ENCODE peak calls at places on chromosome 9, in nine cellular contexts. A, X, C, Z, N, U, L, M and E are unnamed samples.

GRCh38 chr9:70340572-70340971 is 73.9 kb downstream of the KLF9 start:
- DNase-seq in A (no peak), X (no peak), C (no peak), Z (no peak), N (peak; percentile 40), U (no peak), L (no peak), M (peak; percentile 40), E (no peak)

GRCh38 chr9:38213591-38213990 is 144.6 kb upstream of the SHB start:
- DNase-seq in A (peak; percentile 1), X (no peak), C (no peak), Z (no peak), N (peak; percentile 51), U (no peak), L (no peak), M (no peak), E (no peak)

GRCh38 chr9:109115931-109116541 is 3.7 kb downstream of the TMEM245 start:
- DNase-seq in A (no peak), X (peak; percentile 43), C (peak; percentile 31), Z (no peak), N (no peak), U (peak; percentile 33), L (no peak), M (no peak), E (no peak)

GRCh38 chr9:114729706-114730105 is 47.7 kb upstream of the TEX48 start:
- DNase-seq in A (no peak), X (no peak), C (no peak), Z (no peak), N (no peak), U (no peak), L (no peak), M (no peak), E (no peak)

GRCh38 chr9:112582863-112583262 is 96.2 kb downstream of the KIAA1958 start:
- DNase-seq in A (no peak), X (no peak), C (no peak), Z (no peak), N (no peak), U (no peak), L (no peak), M (no peak), E (no peak)

GRCh38 chr9:4921449-4921848 is 63.6 kb upstream of the JAK2 start:
- DNase-seq in A (no peak), X (no peak), C (no peak), Z (no peak), N (no peak), U (no peak), L (no peak), M (peak; percentile 51), E (no peak)

GRCh38 chr9:117466111-117466510 is 51.3 kb upstream of the ASTN2 start:
- DNase-seq in A (no peak), X (no peak), C (no peak), Z (no peak), N (no peak), U (no peak), L (no peak), M (no peak), E (no peak)

GRCh38 chr9:78004478-78005229 is 27.0 kb downstream of the GNAQ start:
- DNase-seq in A (no peak), X (peak; percentile 34), C (no peak), Z (no peak), N (no peak), U (no peak), L (peak; percentile 61), M (peak; percentile 41), E (no peak)

GRCh38 chr9:70902705-70903131 is 218.7 kb downstream of the TRPM3 start:
- DNase-seq in A (no peak), X (no peak), C (no peak), Z (no peak), N (peak; percentile 87), U (peak; percentile 14), L (no peak), M (peak; percentile 78), E (no peak)

DNA sequence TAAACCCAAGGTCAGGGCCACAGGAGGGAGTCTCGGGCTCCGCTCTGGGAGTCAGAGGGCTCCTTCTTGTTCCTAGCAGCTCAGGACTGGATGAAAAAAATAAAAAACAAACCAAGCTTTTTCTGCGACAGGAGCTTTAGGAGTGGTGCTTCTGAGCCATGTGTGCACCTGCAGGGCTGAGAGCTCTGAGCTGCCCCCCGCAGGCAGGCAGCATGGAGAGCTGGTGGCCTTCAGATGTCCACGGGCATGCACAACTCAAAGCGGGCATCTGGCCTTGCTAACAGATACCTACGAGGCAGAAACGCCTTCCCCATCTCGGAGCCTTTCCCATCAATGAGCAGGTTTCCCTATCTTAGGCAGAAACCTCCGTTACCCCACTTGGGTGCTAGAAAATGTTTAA is 28.5 kb downstream of the DBH start:
- DNase-seq in A (no peak), X (no peak), C (no peak), Z (no peak), N (no peak), U (no peak), L (no peak), M (no peak), E (no peak)
- TF ChIP-seq CTCF in A (no peak), X (no peak), C (no peak), Z (no peak), N (no peak), U (no peak), L (no peak), M (peak; percentile 18), E (peak; percentile 28)

GRCh38 chr9:133472277-133472645 is 6.6 kb downstream of the SLC2A6 start:
- DNase-seq in A (no peak), X (no peak), C (no peak), Z (no peak), N (no peak), U (no peak), L (no peak), M (no peak), E (no peak)

GRCh38 chr9:133472753-133473378 is 6.0 kb downstream of the SLC2A6 start:
- DNase-seq in A (no peak), X (no peak), C (no peak), Z (no peak), N (no peak), U (no peak), L (no peak), M (no peak), E (no peak)

GRCh38 chr9:133470427-133470924 is 8.4 kb downstream of the SLC2A6 start:
- DNase-seq in A (no peak), X (no peak), C (no peak), Z (no peak), N (no peak), U (no peak), L (no peak), M (no peak), E (no peak)

GRCh38 chr9:133471551-133472276 is 7.2 kb downstream of the SLC2A6 start:
- DNase-seq in A (no peak), X (no peak), C (no peak), Z (peak; percentile 55), N (no peak), U (no peak), L (no peak), M (no peak), E (no peak)

GRCh38 chr9:133470988-133471387 is 7.9 kb downstream of the SLC2A6 start:
- DNase-seq in A (no peak), X (no peak), C (no peak), Z (no peak), N (no peak), U (no peak), L (no peak), M (no peak), E (no peak)
- H3K4me1 ChIP-seq in A (no peaks in the 10 kb centered on the region), X (peaks cover 9% of the 10 kb centered on the region), C (no peaks in the 10 kb centered on the region), Z (no peaks in the 10 kb centered on the region), N (no peaks in the 10 kb centered on the region), U (no peaks in the 10 kb centered on the region), L (peaks cover 14% of the 10 kb centered on the region), M (no peaks in the 10 kb centered on the region), E (no peaks in the 10 kb centered on the region)

DNA sequence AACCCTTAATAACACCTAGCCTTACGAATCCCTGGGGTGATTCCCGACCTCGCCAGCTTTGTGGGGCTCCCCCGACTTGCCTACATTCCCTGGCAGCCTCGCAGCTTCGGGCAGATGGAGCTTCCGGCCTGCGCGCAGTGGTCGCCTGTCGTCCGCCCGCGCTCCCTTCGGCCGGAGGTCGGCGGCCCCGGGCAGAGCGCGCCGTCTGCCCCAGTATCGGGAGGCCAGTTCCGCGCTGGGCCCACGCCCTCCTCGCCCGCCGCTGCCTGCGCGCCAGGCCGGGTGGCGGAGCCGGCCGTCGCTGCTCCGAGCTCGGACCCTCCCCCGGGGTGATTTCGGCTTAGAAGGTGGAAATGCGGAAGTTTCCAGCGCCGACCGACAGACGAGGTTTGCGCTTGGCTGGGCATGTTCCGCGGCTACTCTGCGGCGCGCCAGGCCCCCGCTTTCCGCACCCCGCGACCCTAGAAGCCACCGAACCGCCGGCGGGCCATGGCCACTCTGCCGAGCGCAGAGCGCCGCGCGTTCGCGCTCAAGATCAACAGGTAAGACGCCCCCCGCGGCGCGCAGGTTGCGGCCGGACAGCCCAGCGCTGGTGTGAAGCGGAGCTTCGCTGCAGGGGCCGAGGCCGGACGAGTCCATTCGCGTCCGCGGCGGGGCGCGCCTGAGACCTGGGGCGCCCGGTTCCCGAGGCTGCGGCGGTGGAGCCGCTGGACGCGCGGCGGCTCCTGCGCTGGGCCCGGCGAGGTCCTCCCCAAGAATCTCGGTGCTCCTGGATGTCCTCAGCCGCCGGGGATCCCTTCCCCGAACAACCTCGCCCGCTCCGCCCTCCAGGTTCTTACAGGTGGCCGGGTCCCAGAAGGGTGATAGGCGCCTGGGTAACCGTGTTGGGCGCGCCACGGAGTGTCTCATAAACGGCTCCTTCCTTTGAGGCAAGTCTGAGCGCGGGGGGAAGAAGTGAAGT is at the start of gene DOCK8:
- DNase-seq in A (peak; percentile 73), X (peak; percentile 80), C (peak; percentile 70), Z (peak; percentile 80), N (peak; percentile 24), U (no peak), L (peak; percentile 97), M (peak; percentile 63), E (peak; percentile 89)
- TF ChIP-seq CTCF in A (no peak), X (peak; percentile 50), C (no peak), Z (peak; percentile 29), N (peak; percentile 53), U (no peak), L (peak; percentile 73), M (peak; percentile 54), E (peak; percentile 39)

GRCh38 chr9:127835930-127836586 is 18.4 kb downstream of the ENG start:
- DNase-seq in A (no peak), X (no peak), C (peak; percentile 61), Z (peak; percentile 47), N (peak; percentile 70), U (peak; percentile 60), L (no peak), M (no peak), E (no peak)
- H3K4me1 ChIP-seq in A (peaks cover 5% of the 10 kb centered on the region), X (peaks cover 66% of the 10 kb centered on the region), C (peaks cover 100% of the 10 kb centered on the region), Z (peaks cover 6% of the 10 kb centered on the region), N (peaks cover 60% of the 10 kb centered on the region), U (peaks cover 41% of the 10 kb centered on the region), L (peaks cover 66% of the 10 kb centered on the region), M (peaks cover 16% of the 10 kb centered on the region), E (no peaks in the 10 kb centered on the region)

GRCh38 chr9:75198436-75198835 is 110.1 kb downstream of the OSTF1 start:
- DNase-seq in A (no peak), X (no peak), C (no peak), Z (no peak), N (no peak), U (no peak), L (no peak), M (no peak), E (no peak)
- TF ChIP-seq CTCF in A (no peak), X (no peak), C (no peak), Z (no peak), N (peak; percentile 10), U (no peak), L (no peak), M (peak; percentile 20), E (no peak)

GRCh38 chr9:135245482-135246247 is 158.2 kb downstream of the OLFM1 start:
- DNase-seq in A (no peak), X (no peak), C (no peak), Z (no peak), N (no peak), U (no peak), L (peak; percentile 41), M (no peak), E (no peak)
- H3K4me1 ChIP-seq in A (no peaks in the 10 kb centered on the region), X (peaks cover 27% of the 10 kb centered on the region), C (no peaks in the 10 kb centered on the region), Z (no peaks in the 10 kb centered on the region), N (no peaks in the 10 kb centered on the region), U (no peaks in the 10 kb centered on the region), L (no peaks in the 10 kb centered on the region), M (no peaks in the 10 kb centered on the region), E (peaks cover 8% of the 10 kb centered on the region)